ENCODE peak calls at places on chromosomes 1 and 21, in six cellular contexts. K is HEK293T; H is kidney epithelial cell; C is hepatocyte; F is NCI-H2171 treated with DMSO at 0.1 percent for 48 hours; G is effector CD4-positive, alpha-beta T cell. X is an unnamed sample.

GRCh38 chr1:116255933-116256649 is 117.0 kb upstream of the ATP1A1 start:
- DNase-seq in F (no peak), H (peak; percentile 51), G (no peak), C (no peak), K (no peak), X (no peak)

GRCh38 chr1:114032271-114033218 is 53.3 kb downstream of the OLFML3 start:
- DNase-seq in K (no peak), F (no peak), G (no peak), H (peak; percentile 28), C (peak; percentile 40), X (no peak)

GRCh38 chr1:98119793-98120192 is 199.0 kb upstream of the DPYD start:
- DNase-seq in K (peak; percentile 31), G (no peak), C (peak; percentile 51), H (no peak), F (peak; percentile 90), X (peak; percentile 15)

GRCh38 chr1:220485131-220485530 is 42.8 kb upstream of the MARK1 start:
- DNase-seq in H (no peak), C (peak; percentile 30), K (no peak), G (no peak), F (no peak), X (no peak)

GRCh38 chr1:9440763-9441194 is 98.5 kb upstream of the SLC25A33 start:
- DNase-seq in G (no peak), K (no peak), C (no peak), F (no peak), H (no peak), X (no peak)

GRCh38 chr1:56570924-56571372 is 8.4 kb downstream of the PLPP3 start:
- DNase-seq in G (no peak), H (no peak), K (no peak), C (no peak), F (peak; percentile 58), X (no peak)

GRCh38 chr1:25642710-25643109 is 26.1 kb downstream of the MAN1C1 start:
- DNase-seq in G (peak; percentile 67), F (no peak), C (no peak), K (peak; percentile 2), H (no peak), X (no peak)

GRCh38 chr1:42484382-42484781 is 21.3 kb downstream of the CCDC30 start:
- DNase-seq in H (peak; percentile 60), F (peak; percentile 57), K (no peak), C (peak; percentile 52), G (no peak), X (no peak)

GRCh38 chr1:94769551-94769950 is 50.6 kb upstream of the SLC44A3 start:
- DNase-seq in K (no peak), H (no peak), C (no peak), G (no peak), F (no peak), X (no peak)

GRCh38 chr1:41917835-41918449 is 780 bp downstream of the HIVEP3 start:
- DNase-seq in C (peak; percentile 38), F (peak; percentile 58), G (peak; percentile 26), H (no peak), K (peak; percentile 52), X (peak; percentile 29)

GRCh38 chr1:67791686-67792475 is 41.4 kb downstream of the GNG12 start:
- DNase-seq in C (no peak), G (no peak), H (peak; percentile 77), K (no peak), F (no peak), X (no peak)

GRCh38 chr1:119660253-119661078 is 12.4 kb upstream of the ZNF697 start:
- DNase-seq in H (no peak), K (no peak), G (no peak), C (peak; percentile 21), F (no peak), X (no peak)

GRCh38 chr1:180586671-180587155 is 27.9 kb downstream of the OVAAL start:
- DNase-seq in G (no peak), K (no peak), C (peak; percentile 43), F (peak; percentile 86), H (peak; percentile 89), X (no peak)

GRCh38 chr1:151819951-151820623 is 11.5 kb downstream of the RORC start:
- DNase-seq in F (no peak), H (no peak), G (no peak), C (no peak), K (no peak), X (no peak)

GRCh38 chr1:214808845-214809460 is 206.0 kb downstream of the CENPF start:
- DNase-seq in C (no peak), K (no peak), H (no peak), F (no peak), G (no peak), X (no peak)

GRCh38 chr21:17348357-17348756 is 164.5 kb upstream of the CXADR start:
- DNase-seq in F (no peak), H (no peak), C (no peak), G (no peak), K (no peak), X (no peak)

GRCh38 chr1:244552336-244552735 is 91.3 kb downstream of the CATSPERE start:
- DNase-seq in F (no peak), K (no peak), H (no peak), G (no peak), C (no peak), X (no peak)

GRCh38 chr1:53634571-53634979 is 104.4 kb downstream of the GLIS1 start:
- DNase-seq in G (no peak), F (no peak), H (no peak), C (no peak), K (no peak), X (no peak)

GRCh38 chr1:50830621-50831020 is 129.4 kb downstream of the FAF1 start:
- DNase-seq in G (no peak), K (no peak), H (no peak), F (no peak), C (no peak), X (no peak)

X was measured in neural crest cell.